ENCODE peak calls at places on chromosomes 7 and 10, in six cellular contexts. R is iPS-NIHi11, K is coronary artery, A is PC-9, J is fibroblast of pulmonary artery, G is NT2/D1. E is an unnamed sample.

GRCh38 chr7:17142831-17143541 is 155.5 kb upstream of the AHR start:
- DNase-seq in K (no peak), J (peak; percentile 29), A (no peak), G (no peak), R (no peak), E (no peak)

GRCh38 chr10:60820093-60820769 is 42.0 kb downstream of the CDK1 start:
- DNase-seq in G (peak; percentile 23), A (no peak), R (no peak), J (peak; percentile 49), K (no peak), E (no peak)

GRCh38 chr7:154503962-154504550 is 451.9 kb downstream of the DPP6 start:
- DNase-seq in G (peak; percentile 32), J (peak; percentile 48), A (no peak), K (no peak), R (peak; percentile 39), E (no peak)

GRCh38 chr7:103668538-103668937 is 222.5 kb upstream of the SLC26A5 start:
- DNase-seq in R (no peak), J (no peak), G (no peak), K (no peak), A (no peak), E (no peak)

GRCh38 chr7:348962-349755 is 59.2 kb downstream of the FOXL3 start:
- DNase-seq in A (no peak), G (no peak), J (no peak), R (no peak), K (no peak), E (no peak)

GRCh38 chr10:99708428-99709010 is 23.4 kb downstream of the COX15 start:
- DNase-seq in A (no peak), G (no peak), R (no peak), J (no peak), K (no peak), E (no peak)

GRCh38 chr7:28798233-28798632 is 159.9 kb downstream of the TRIL start:
- DNase-seq in K (no peak), G (no peak), A (no peak), R (no peak), J (no peak), E (no peak)

GRCh38 chr7:44067064-44067951 is 1.9 kb upstream of the PGAM2 start:
- DNase-seq in G (no peak), J (no peak), A (no peak), R (no peak), K (no peak), E (no peak)

GRCh38 chr10:115951242-115951641 is 321.8 kb downstream of the GFRA1 start:
- DNase-seq in A (no peak), K (no peak), G (no peak), R (no peak), J (no peak), E (no peak)

GRCh38 chr7:102272075-102272916 is 14.4 kb upstream of the SH2B2 start:
- DNase-seq in K (no peak), R (peak; percentile 94), J (peak; percentile 78), A (peak; percentile 86), G (peak; percentile 71), E (peak; percentile 84)

GRCh38 chr7:99170730-99171074 is 26.8 kb upstream of the SMURF1 start:
- DNase-seq in G (no peak), R (no peak), J (no peak), K (no peak), A (no peak), E (no peak)

GRCh38 chr10:6151087-6151977 is 51.4 kb upstream of the PFKFB3 start:
- DNase-seq in K (no peak), J (peak; percentile 76), G (no peak), R (peak; percentile 65), A (no peak), E (no peak)

GRCh38 chr7:48875300-48875916 is 48.9 kb upstream of the CDC14C start:
- DNase-seq in J (peak; percentile 14), G (peak; percentile 80), R (peak; percentile 33), K (no peak), A (peak; percentile 30), E (no peak)

GRCh38 chr10:132138596-132138995 is 48.2 kb upstream of the DPYSL4 start:
- DNase-seq in G (no peak), A (no peak), K (no peak), J (no peak), R (no peak), E (no peak)

GRCh38 chr7:44184221-44184873 is 4.9 kb downstream of the GCK start:
- DNase-seq in R (peak; percentile 49), A (peak; percentile 90), K (no peak), J (peak; percentile 71), G (no peak), E (no peak)

GRCh38 chr7:151125835-151126481 is 39.7 kb downstream of the AGAP3 start:
- DNase-seq in J (no peak), A (no peak), K (no peak), R (peak; percentile 88), G (no peak), E (no peak)

GRCh38 chr10:21926949-21927348 is 76.6 kb downstream of the DNAJC1 start:
- DNase-seq in K (no peak), J (peak; percentile 98), G (no peak), R (no peak), A (peak; percentile 40), E (no peak)

GRCh38 chr10:43879742-43880141 is 231.1 kb upstream of the ZNF32 start:
- DNase-seq in G (no peak), J (no peak), R (no peak), A (no peak), K (peak; percentile 69), E (peak; percentile 50)

E was measured in type B pancreatic cell.